ENCODE peak calls at places on chromosomes 13 and 19, in seven cellular contexts. One of them, this sample, is unnamed.

GRCh38 chr19:47058621-47059020 is 10.2 kb upstream of the TMEM160 start:
- DNase-seq in heart left ventricle: no peak
- DNase-seq in NCI-H1105: no peak
- DNase-seq in endodermal cell: peak
- DNase-seq in H54: no peak
- DNase-seq in Caki2: no peak
- DNase-seq in stimulated activated CD4-positive, alpha-beta T cell treated with anti-CD3 and anti-CD28 coated beads, TNF-alpha, amount 100 ng/mL, for 48 hours: no peak
- DNase-seq in this sample: no peak

GRCh38 chr13:98556968-98557591 is 19.8 kb downstream of the STK24 start:
- DNase-seq in heart left ventricle: no peak
- DNase-seq in NCI-H1105: no peak
- DNase-seq in endodermal cell: peak
- DNase-seq in H54: no peak
- DNase-seq in Caki2: peak
- DNase-seq in stimulated activated CD4-positive, alpha-beta T cell treated with anti-CD3 and anti-CD28 coated beads, TNF-alpha, amount 100 ng/mL, for 48 hours: no peak
- DNase-seq in this sample: no peak

GRCh38 chr19:46221981-46222610 is 7.4 kb upstream of the IGFL1 start:
- DNase-seq in heart left ventricle: peak
- DNase-seq in NCI-H1105: no peak
- DNase-seq in endodermal cell: peak
- DNase-seq in H54: peak
- DNase-seq in Caki2: peak
- DNase-seq in stimulated activated CD4-positive, alpha-beta T cell treated with anti-CD3 and anti-CD28 coated beads, TNF-alpha, amount 100 ng/mL, for 48 hours: no peak
- DNase-seq in this sample: no peak

GRCh38 chr19:862529-863304 is 3.3 kb downstream of the CFD start:
- DNase-seq in heart left ventricle: no peak
- DNase-seq in NCI-H1105: no peak
- DNase-seq in endodermal cell: peak
- DNase-seq in H54: no peak
- DNase-seq in Caki2: no peak
- DNase-seq in stimulated activated CD4-positive, alpha-beta T cell treated with anti-CD3 and anti-CD28 coated beads, TNF-alpha, amount 100 ng/mL, for 48 hours: peak
- DNase-seq in this sample: peak

GRCh38 chr13:34152409-34152808 is 334.5 kb downstream of the RFC3 start:
- DNase-seq in heart left ventricle: no peak
- DNase-seq in NCI-H1105: no peak
- DNase-seq in endodermal cell: no peak
- DNase-seq in H54: no peak
- DNase-seq in Caki2: no peak
- DNase-seq in stimulated activated CD4-positive, alpha-beta T cell treated with anti-CD3 and anti-CD28 coated beads, TNF-alpha, amount 100 ng/mL, for 48 hours: no peak
- DNase-seq in this sample: no peak

GRCh38 chr13:21385710-21386109 is 73.4 kb downstream of the ZDHHC20 start:
- DNase-seq in heart left ventricle: no peak
- DNase-seq in NCI-H1105: no peak
- DNase-seq in endodermal cell: no peak
- DNase-seq in H54: no peak
- DNase-seq in Caki2: no peak
- DNase-seq in stimulated activated CD4-positive, alpha-beta T cell treated with anti-CD3 and anti-CD28 coated beads, TNF-alpha, amount 100 ng/mL, for 48 hours: no peak
- DNase-seq in this sample: no peak

GRCh38 chr19:11478167-11479089 is 2.4 kb downstream of the ELAVL3 start:
- DNase-seq in heart left ventricle: no peak
- DNase-seq in NCI-H1105: no peak
- DNase-seq in endodermal cell: no peak
- DNase-seq in H54: no peak
- DNase-seq in Caki2: no peak
- DNase-seq in stimulated activated CD4-positive, alpha-beta T cell treated with anti-CD3 and anti-CD28 coated beads, TNF-alpha, amount 100 ng/mL, for 48 hours: no peak
- DNase-seq in this sample: no peak

GRCh38 chr19:33580026-33580644 is 41.6 kb upstream of the CHST8 start:
- DNase-seq in heart left ventricle: no peak
- DNase-seq in NCI-H1105: no peak
- DNase-seq in endodermal cell: no peak
- DNase-seq in H54: no peak
- DNase-seq in Caki2: no peak
- DNase-seq in stimulated activated CD4-positive, alpha-beta T cell treated with anti-CD3 and anti-CD28 coated beads, TNF-alpha, amount 100 ng/mL, for 48 hours: no peak
- DNase-seq in this sample: no peak

GRCh38 chr13:100392709-100393630 is 195.6 kb downstream of the GGACT start:
- DNase-seq in heart left ventricle: peak
- DNase-seq in NCI-H1105: no peak
- DNase-seq in endodermal cell: peak
- DNase-seq in H54: peak
- DNase-seq in Caki2: peak
- DNase-seq in stimulated activated CD4-positive, alpha-beta T cell treated with anti-CD3 and anti-CD28 coated beads, TNF-alpha, amount 100 ng/mL, for 48 hours: peak
- DNase-seq in this sample: peak

GRCh38 chr13:95115525-95115924 is 185.7 kb downstream of the ABCC4 start:
- DNase-seq in heart left ventricle: no peak
- DNase-seq in NCI-H1105: no peak
- DNase-seq in endodermal cell: no peak
- DNase-seq in H54: no peak
- DNase-seq in Caki2: peak
- DNase-seq in stimulated activated CD4-positive, alpha-beta T cell treated with anti-CD3 and anti-CD28 coated beads, TNF-alpha, amount 100 ng/mL, for 48 hours: no peak
- DNase-seq in this sample: no peak

GRCh38 chr13:73082471-73082870 is 23.7 kb downstream of the KLF5 start:
- DNase-seq in heart left ventricle: no peak
- DNase-seq in NCI-H1105: no peak
- DNase-seq in endodermal cell: no peak
- DNase-seq in H54: no peak
- DNase-seq in Caki2: no peak
- DNase-seq in stimulated activated CD4-positive, alpha-beta T cell treated with anti-CD3 and anti-CD28 coated beads, TNF-alpha, amount 100 ng/mL, for 48 hours: no peak
- DNase-seq in this sample: no peak

GRCh38 chr13:103324641-103325040 is 258.4 kb upstream of the SLC10A2 start:
- DNase-seq in heart left ventricle: no peak
- DNase-seq in NCI-H1105: no peak
- DNase-seq in endodermal cell: no peak
- DNase-seq in H54: no peak
- DNase-seq in Caki2: no peak
- DNase-seq in stimulated activated CD4-positive, alpha-beta T cell treated with anti-CD3 and anti-CD28 coated beads, TNF-alpha, amount 100 ng/mL, for 48 hours: no peak
- DNase-seq in this sample: no peak

GRCh38 chr19:37941820-37942515 is 35.0 kb downstream of the SIPA1L3 start:
- DNase-seq in heart left ventricle: no peak
- DNase-seq in NCI-H1105: no peak
- DNase-seq in endodermal cell: no peak
- DNase-seq in H54: no peak
- DNase-seq in Caki2: peak
- DNase-seq in stimulated activated CD4-positive, alpha-beta T cell treated with anti-CD3 and anti-CD28 coated beads, TNF-alpha, amount 100 ng/mL, for 48 hours: no peak
- DNase-seq in this sample: no peak

GRCh38 chr19:30783936-30784335 is 411.8 kb downstream of the ZNF536 start:
- DNase-seq in heart left ventricle: no peak
- DNase-seq in NCI-H1105: no peak
- DNase-seq in endodermal cell: peak
- DNase-seq in H54: no peak
- DNase-seq in Caki2: no peak
- DNase-seq in stimulated activated CD4-positive, alpha-beta T cell treated with anti-CD3 and anti-CD28 coated beads, TNF-alpha, amount 100 ng/mL, for 48 hours: no peak
- DNase-seq in this sample: no peak

GRCh38 chr13:37386276-37386675 is 212.3 kb downstream of the POSTN start:
- DNase-seq in heart left ventricle: no peak
- DNase-seq in NCI-H1105: no peak
- DNase-seq in endodermal cell: no peak
- DNase-seq in H54: no peak
- DNase-seq in Caki2: no peak
- DNase-seq in stimulated activated CD4-positive, alpha-beta T cell treated with anti-CD3 and anti-CD28 coated beads, TNF-alpha, amount 100 ng/mL, for 48 hours: no peak
- DNase-seq in this sample: no peak

GRCh38 chr13:97243915-97244820 is 22.0 kb downstream of the MBNL2 start:
- DNase-seq in heart left ventricle: no peak
- DNase-seq in NCI-H1105: no peak
- DNase-seq in endodermal cell: no peak
- DNase-seq in H54: no peak
- DNase-seq in Caki2: no peak
- DNase-seq in stimulated activated CD4-positive, alpha-beta T cell treated with anti-CD3 and anti-CD28 coated beads, TNF-alpha, amount 100 ng/mL, for 48 hours: no peak
- DNase-seq in this sample: no peak

GRCh38 chr13:90562388-90562787 is 785.1 kb upstream of the MIR17HG start:
- DNase-seq in heart left ventricle: no peak
- DNase-seq in NCI-H1105: no peak
- DNase-seq in endodermal cell: no peak
- DNase-seq in H54: no peak
- DNase-seq in Caki2: no peak
- DNase-seq in stimulated activated CD4-positive, alpha-beta T cell treated with anti-CD3 and anti-CD28 coated beads, TNF-alpha, amount 100 ng/mL, for 48 hours: no peak
- DNase-seq in this sample: no peak

GRCh38 chr19:1474011-1474764 is 4.8 kb downstream of the C19orf25 start:
- DNase-seq in heart left ventricle: peak
- DNase-seq in NCI-H1105: no peak
- DNase-seq in endodermal cell: no peak
- DNase-seq in H54: peak
- DNase-seq in Caki2: no peak
- DNase-seq in stimulated activated CD4-positive, alpha-beta T cell treated with anti-CD3 and anti-CD28 coated beads, TNF-alpha, amount 100 ng/mL, for 48 hours: no peak
- DNase-seq in this sample: no peak

GRCh38 chr19:28710278-28710677 is 502.7 kb downstream of the UQCRFS1 start:
- DNase-seq in heart left ventricle: no peak
- DNase-seq in NCI-H1105: peak
- DNase-seq in endodermal cell: no peak
- DNase-seq in H54: no peak
- DNase-seq in Caki2: peak
- DNase-seq in stimulated activated CD4-positive, alpha-beta T cell treated with anti-CD3 and anti-CD28 coated beads, TNF-alpha, amount 100 ng/mL, for 48 hours: no peak
- DNase-seq in this sample: no peak

GRCh38 chr13:111415216-111415615 is 94.8 kb downstream of the TEX29 start:
- DNase-seq in heart left ventricle: no peak
- DNase-seq in NCI-H1105: no peak
- DNase-seq in endodermal cell: no peak
- DNase-seq in H54: no peak
- DNase-seq in Caki2: no peak
- DNase-seq in stimulated activated CD4-positive, alpha-beta T cell treated with anti-CD3 and anti-CD28 coated beads, TNF-alpha, amount 100 ng/mL, for 48 hours: no peak
- DNase-seq in this sample: no peak

GRCh38 chr13:96851856-96852255 is 142.4 kb downstream of the OXGR1 start:
- DNase-seq in heart left ventricle: no peak
- DNase-seq in NCI-H1105: no peak
- DNase-seq in endodermal cell: no peak
- DNase-seq in H54: no peak
- DNase-seq in Caki2: no peak
- DNase-seq in stimulated activated CD4-positive, alpha-beta T cell treated with anti-CD3 and anti-CD28 coated beads, TNF-alpha, amount 100 ng/mL, for 48 hours: no peak
- DNase-seq in this sample: no peak

GRCh38 chr19:46410205-46411087 is 2.9 kb downstream of the CCDC8 start:
- DNase-seq in heart left ventricle: no peak
- DNase-seq in NCI-H1105: no peak
- DNase-seq in endodermal cell: no peak
- DNase-seq in H54: no peak
- DNase-seq in Caki2: no peak
- DNase-seq in stimulated activated CD4-positive, alpha-beta T cell treated with anti-CD3 and anti-CD28 coated beads, TNF-alpha, amount 100 ng/mL, for 48 hours: no peak
- DNase-seq in this sample: no peak

GRCh38 chr13:28459911-28460310 is 35.0 kb downstream of the FLT1 start:
- DNase-seq in heart left ventricle: no peak
- DNase-seq in NCI-H1105: no peak
- DNase-seq in endodermal cell: no peak
- DNase-seq in H54: no peak
- DNase-seq in Caki2: no peak
- DNase-seq in stimulated activated CD4-positive, alpha-beta T cell treated with anti-CD3 and anti-CD28 coated beads, TNF-alpha, amount 100 ng/mL, for 48 hours: no peak
- DNase-seq in this sample: no peak

GRCh38 chr13:41463823-41464602 is 6.7 kb downstream of the RGCC start:
- DNase-seq in heart left ventricle: no peak
- DNase-seq in NCI-H1105: no peak
- DNase-seq in endodermal cell: no peak
- DNase-seq in H54: no peak
- DNase-seq in Caki2: no peak
- DNase-seq in stimulated activated CD4-positive, alpha-beta T cell treated with anti-CD3 and anti-CD28 coated beads, TNF-alpha, amount 100 ng/mL, for 48 hours: peak
- DNase-seq in this sample: no peak

GRCh38 chr19:3881272-3882040 is 971 bp downstream of the ATCAY start:
- DNase-seq in heart left ventricle: no peak
- DNase-seq in NCI-H1105: peak
- DNase-seq in endodermal cell: peak
- DNase-seq in H54: no peak
- DNase-seq in Caki2: no peak
- DNase-seq in stimulated activated CD4-positive, alpha-beta T cell treated with anti-CD3 and anti-CD28 coated beads, TNF-alpha, amount 100 ng/mL, for 48 hours: no peak
- DNase-seq in this sample: peak

GRCh38 chr13:109684836-109685602 is 101.4 kb downstream of the IRS2 start:
- DNase-seq in heart left ventricle: peak
- DNase-seq in NCI-H1105: peak
- DNase-seq in endodermal cell: no peak
- DNase-seq in H54: no peak
- DNase-seq in Caki2: no peak
- DNase-seq in stimulated activated CD4-positive, alpha-beta T cell treated with anti-CD3 and anti-CD28 coated beads, TNF-alpha, amount 100 ng/mL, for 48 hours: no peak
- DNase-seq in this sample: peak

GRCh38 chr13:26052136-26052736 is 420 bp upstream of the SHISA2 start:
- DNase-seq in heart left ventricle: no peak
- DNase-seq in NCI-H1105: no peak
- DNase-seq in endodermal cell: no peak
- DNase-seq in H54: no peak
- DNase-seq in Caki2: no peak
- DNase-seq in stimulated activated CD4-positive, alpha-beta T cell treated with anti-CD3 and anti-CD28 coated beads, TNF-alpha, amount 100 ng/mL, for 48 hours: no peak
- DNase-seq in this sample: no peak

GRCh38 chr19:47427241-47428176 is 8.2 kb upstream of the MEIS3 start:
- DNase-seq in heart left ventricle: no peak
- DNase-seq in NCI-H1105: peak
- DNase-seq in endodermal cell: peak
- DNase-seq in H54: peak
- DNase-seq in Caki2: peak
- DNase-seq in stimulated activated CD4-positive, alpha-beta T cell treated with anti-CD3 and anti-CD28 coated beads, TNF-alpha, amount 100 ng/mL, for 48 hours: peak
- DNase-seq in this sample: peak

GRCh38 chr19:3969435-3970312 is 1.2 kb downstream of the DAPK3 start:
- DNase-seq in heart left ventricle: no peak
- DNase-seq in NCI-H1105: no peak
- DNase-seq in endodermal cell: peak
- DNase-seq in H54: peak
- DNase-seq in Caki2: peak
- DNase-seq in stimulated activated CD4-positive, alpha-beta T cell treated with anti-CD3 and anti-CD28 coated beads, TNF-alpha, amount 100 ng/mL, for 48 hours: no peak
- DNase-seq in this sample: no peak

GRCh38 chr19:42282036-42282762 is 13.1 kb downstream of the CIC start:
- DNase-seq in heart left ventricle: no peak
- DNase-seq in NCI-H1105: no peak
- DNase-seq in endodermal cell: no peak
- DNase-seq in H54: no peak
- DNase-seq in Caki2: no peak
- DNase-seq in stimulated activated CD4-positive, alpha-beta T cell treated with anti-CD3 and anti-CD28 coated beads, TNF-alpha, amount 100 ng/mL, for 48 hours: no peak
- DNase-seq in this sample: peak

GRCh38 chr19:37817180-37817911 is 38.0 kb upstream of the ZNF573 start:
- DNase-seq in heart left ventricle: peak
- DNase-seq in NCI-H1105: peak
- DNase-seq in endodermal cell: peak
- DNase-seq in H54: no peak
- DNase-seq in Caki2: no peak
- DNase-seq in stimulated activated CD4-positive, alpha-beta T cell treated with anti-CD3 and anti-CD28 coated beads, TNF-alpha, amount 100 ng/mL, for 48 hours: peak
- DNase-seq in this sample: peak

GRCh38 chr13:32731576-32731975 is 145.3 kb downstream of the PDS5B start:
- DNase-seq in heart left ventricle: no peak
- DNase-seq in NCI-H1105: no peak
- DNase-seq in endodermal cell: no peak
- DNase-seq in H54: no peak
- DNase-seq in Caki2: no peak
- DNase-seq in stimulated activated CD4-positive, alpha-beta T cell treated with anti-CD3 and anti-CD28 coated beads, TNF-alpha, amount 100 ng/mL, for 48 hours: no peak
- DNase-seq in this sample: no peak

This sample was measured in BE2C.